ENCODE peak calls at places on chromosome 15, in five cellular contexts. One of them, this sample, is unnamed.

GRCh38 chr15:88376574-88377174 is 90.5 kb downstream of the MRPL46 start:
- DNase-seq in H1: no peak
- DNase-seq in GM12878: no peak
- DNase-seq in K562: no peak
- DNase-seq in HepG2: no peak
- DNase-seq in this sample: no peak

GRCh38 chr15:91530951-91531582 is 322.4 kb upstream of the SLCO3A1 start:
- DNase-seq in H1: no peak
- DNase-seq in GM12878: no peak
- DNase-seq in K562: no peak
- DNase-seq in HepG2: no peak
- DNase-seq in this sample: no peak

GRCh38 chr15:60520825-60521368 is 42.0 kb upstream of the ICE2 start:
- DNase-seq in H1: no peak
- DNase-seq in GM12878: no peak
- DNase-seq in K562: peak; percentile 52
- DNase-seq in HepG2: peak; percentile 63
- DNase-seq in this sample: peak; percentile 57

GRCh38 chr15:94174399-94174802 is 57.0 kb upstream of the MCTP2 start:
- DNase-seq in H1: no peak
- DNase-seq in GM12878: peak; percentile 30
- DNase-seq in K562: no peak
- DNase-seq in HepG2: no peak
- DNase-seq in this sample: no peak

GRCh38 chr15:27486036-27486435 is 515.1 kb downstream of the GABRG3 start:
- DNase-seq in H1: no peak
- DNase-seq in GM12878: no peak
- DNase-seq in K562: no peak
- DNase-seq in HepG2: no peak
- DNase-seq in this sample: no peak

GRCh38 chr15:65189102-65189740 is 4.1 kb upstream of the CLPX start:
- DNase-seq in H1: peak; percentile 21
- DNase-seq in GM12878: no peak
- DNase-seq in K562: peak; percentile 36
- DNase-seq in HepG2: peak; percentile 54
- DNase-seq in this sample: peak; percentile 63

GRCh38 chr15:90266061-90266431 is 574 bp downstream of the NGRN start:
- DNase-seq in H1: no peak
- DNase-seq in GM12878: no peak
- DNase-seq in K562: no peak
- DNase-seq in HepG2: no peak
- DNase-seq in this sample: peak; percentile 16

GRCh38 chr15:39598958-39599845 is 18.3 kb downstream of the THBS1 start:
- DNase-seq in H1: no peak
- DNase-seq in GM12878: no peak
- DNase-seq in K562: no peak
- DNase-seq in HepG2: no peak
- DNase-seq in this sample: no peak

GRCh38 chr15:82544431-82544830 is 4.2 kb upstream of the RPS17 start:
- DNase-seq in H1: no peak
- DNase-seq in GM12878: no peak
- DNase-seq in K562: no peak
- DNase-seq in HepG2: no peak
- DNase-seq in this sample: no peak

GRCh38 chr15:35427091-35427490 is 118.9 kb downstream of the DPH6 start:
- DNase-seq in H1: no peak
- DNase-seq in GM12878: no peak
- DNase-seq in K562: no peak
- DNase-seq in HepG2: no peak
- DNase-seq in this sample: no peak

DNA sequence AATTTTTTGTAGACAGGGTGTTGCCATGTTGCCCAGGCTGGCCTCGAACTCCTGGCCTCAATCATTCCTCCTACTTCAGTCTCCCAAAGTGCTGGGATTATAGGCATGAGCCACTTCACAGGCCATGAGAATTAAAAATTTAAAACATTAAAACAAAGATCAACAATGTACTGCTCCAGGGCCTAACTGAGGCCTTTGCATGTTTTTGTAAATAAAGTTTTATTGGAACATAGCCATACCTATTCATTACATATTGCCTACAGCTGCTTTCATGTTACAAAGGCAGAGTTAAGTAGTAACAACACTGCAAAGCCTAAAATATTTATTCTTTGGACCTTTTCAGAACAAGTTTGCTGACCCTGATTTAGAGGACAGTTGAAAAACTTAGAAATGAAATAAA is 9.6 kb downstream of the VPS39 start:
- DNase-seq in H1: no peak
- DNase-seq in GM12878: no peak
- DNase-seq in K562: no peak
- DNase-seq in HepG2: no peak
- DNase-seq in this sample: no peak
- TF ChIP-seq MAX in H1: no peak
- TF ChIP-seq MAX in GM12878: no peak
- TF ChIP-seq MAX in K562: no peak
- TF ChIP-seq MAX in HepG2: no peak
- TF ChIP-seq MAX in this sample: no peak

DNA sequence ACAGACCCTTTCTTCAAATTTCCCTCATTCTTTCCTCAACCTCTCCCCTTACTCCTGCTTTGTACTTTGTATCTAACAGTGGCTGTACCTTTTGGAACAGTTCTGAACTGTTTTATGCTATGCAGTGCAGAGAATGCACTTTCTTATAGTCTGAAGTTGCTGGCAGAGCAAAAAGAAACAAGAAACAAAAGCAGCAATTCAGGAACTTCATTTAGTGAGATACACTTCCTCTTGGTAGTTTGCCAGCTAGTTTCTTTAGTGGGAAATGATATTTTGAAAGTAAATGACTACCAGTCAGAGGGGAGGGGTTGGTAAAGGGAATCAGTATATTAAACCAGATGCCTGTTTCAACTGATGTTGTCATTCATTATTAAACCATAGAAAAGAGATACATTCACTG is 55.0 kb upstream of the CHD2 start:
- DNase-seq in H1: no peak
- DNase-seq in GM12878: peak; percentile 74
- DNase-seq in K562: no peak
- DNase-seq in HepG2: peak; percentile 28
- DNase-seq in this sample: no peak
- TF ChIP-seq SRF in H1: no peak
- TF ChIP-seq SRF in GM12878: no peak
- TF ChIP-seq SRF in K562: no peak
- TF ChIP-seq SRF in HepG2: no peak
- TF ChIP-seq SRF in this sample: no peak

GRCh38 chr15:100671124-100671680 is 68.8 kb downstream of the ASB7 start:
- DNase-seq in H1: no peak
- DNase-seq in GM12878: no peak
- DNase-seq in K562: no peak
- DNase-seq in HepG2: no peak
- DNase-seq in this sample: no peak

GRCh38 chr15:100667405-100668320 is 65.3 kb downstream of the ASB7 start:
- DNase-seq in H1: no peak
- DNase-seq in GM12878: no peak
- DNase-seq in K562: no peak
- DNase-seq in HepG2: no peak
- DNase-seq in this sample: no peak

GRCh38 chr15:100668321-100668690 is 65.9 kb downstream of the ASB7 start:
- DNase-seq in H1: no peak
- DNase-seq in GM12878: no peak
- DNase-seq in K562: no peak
- DNase-seq in HepG2: no peak
- DNase-seq in this sample: no peak

GRCh38 chr15:100670505-100671021 is 68.2 kb downstream of the ASB7 start:
- DNase-seq in H1: no peak
- DNase-seq in GM12878: no peak
- DNase-seq in K562: no peak
- DNase-seq in HepG2: no peak
- DNase-seq in this sample: no peak

GRCh38 chr15:100669260-100669659 is 66.9 kb downstream of the ASB7 start:
- DNase-seq in H1: no peak
- DNase-seq in GM12878: no peak
- DNase-seq in K562: no peak
- DNase-seq in HepG2: no peak
- DNase-seq in this sample: no peak
- TF ChIP-seq MAX in H1: no peak
- TF ChIP-seq MAX in GM12878: no peak
- TF ChIP-seq MAX in K562: no peak
- TF ChIP-seq MAX in HepG2: no peak
- TF ChIP-seq MAX in this sample: no peak

DNA sequence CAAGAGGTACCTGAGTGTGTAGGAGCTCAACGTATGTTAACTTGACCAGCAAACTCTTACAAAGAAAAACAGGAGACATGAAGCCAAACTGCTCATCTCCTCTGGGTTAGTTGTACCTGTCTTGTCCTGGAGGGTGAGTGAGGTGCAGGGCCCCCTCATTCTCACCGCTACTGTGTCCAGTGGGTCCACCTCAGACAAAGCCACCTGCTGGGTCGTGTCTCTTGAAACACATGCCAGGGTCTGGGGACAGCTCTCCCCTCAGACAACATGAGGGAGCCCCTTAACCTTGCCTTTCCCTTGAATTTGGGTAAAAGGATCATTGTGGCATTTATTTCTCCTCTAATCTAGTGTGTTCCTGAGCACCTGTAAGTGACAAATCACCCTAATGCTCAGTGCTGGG is 185.6 kb downstream of the TLE3 start:
- DNase-seq in H1: no peak
- DNase-seq in GM12878: no peak
- DNase-seq in K562: no peak
- DNase-seq in HepG2: no peak
- DNase-seq in this sample: no peak
- TF ChIP-seq SRF in H1: no peak
- TF ChIP-seq SRF in GM12878: no peak
- TF ChIP-seq SRF in K562: no peak
- TF ChIP-seq SRF in HepG2: no peak
- TF ChIP-seq SRF in this sample: no peak

GRCh38 chr15:99486371-99487336 is 79.1 kb upstream of the MEF2A start:
- DNase-seq in H1: no peak
- DNase-seq in GM12878: no peak
- DNase-seq in K562: no peak
- DNase-seq in HepG2: no peak
- DNase-seq in this sample: peak; percentile 10
- TF ChIP-seq MAX in H1: peak; percentile 44
- TF ChIP-seq MAX in GM12878: no peak
- TF ChIP-seq MAX in K562: no peak
- TF ChIP-seq MAX in HepG2: no peak
- TF ChIP-seq MAX in this sample: peak; percentile 28

DNA sequence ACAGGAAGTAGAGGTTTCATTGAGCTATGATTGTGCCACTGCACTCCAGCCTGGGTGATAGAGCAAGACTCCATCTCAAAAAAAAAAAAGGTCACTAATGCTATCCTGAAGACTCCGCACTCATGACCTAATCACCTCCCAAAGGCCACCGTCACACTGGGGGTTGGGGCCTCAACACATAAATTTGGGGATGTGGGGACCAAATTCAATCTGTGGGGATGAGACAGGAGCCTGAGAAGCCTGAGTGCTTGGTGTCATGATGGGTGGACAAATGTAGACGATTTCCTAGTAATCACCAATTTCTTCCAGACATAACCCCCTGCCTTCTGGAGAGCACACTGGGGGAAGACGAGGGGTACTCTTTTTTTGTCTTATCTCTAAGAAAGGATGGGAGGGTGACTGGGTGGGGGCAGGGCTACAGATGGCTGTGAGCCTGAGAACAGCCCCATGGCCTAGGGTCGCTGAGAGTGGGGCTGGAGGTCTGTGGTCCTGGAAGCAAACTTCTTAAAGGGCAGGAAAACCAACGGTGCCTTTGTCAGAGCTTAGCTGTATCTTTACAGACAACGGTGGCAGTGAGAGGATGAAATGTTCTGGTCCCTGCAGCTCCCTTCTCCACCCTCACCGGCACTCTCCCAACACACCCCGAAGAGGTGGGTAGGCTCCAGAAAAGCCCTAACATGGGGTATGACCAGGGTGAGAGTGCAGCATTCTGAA is 16.6 kb upstream of the KLF13 start:
- DNase-seq in H1: no peak
- DNase-seq in GM12878: no peak
- DNase-seq in K562: no peak
- DNase-seq in HepG2: no peak
- DNase-seq in this sample: no peak
- TF ChIP-seq SRF in H1: no peak
- TF ChIP-seq SRF in GM12878: no peak
- TF ChIP-seq SRF in K562: no peak
- TF ChIP-seq SRF in HepG2: no peak
- TF ChIP-seq SRF in this sample: no peak

GRCh38 chr15:69153067-69153466 is 7.4 kb upstream of the GLCE start:
- DNase-seq in H1: no peak
- DNase-seq in GM12878: no peak
- DNase-seq in K562: no peak
- DNase-seq in HepG2: no peak
- DNase-seq in this sample: no peak

GRCh38 chr15:69154026-69154425 is 6.4 kb upstream of the GLCE start:
- DNase-seq in H1: no peak
- DNase-seq in GM12878: no peak
- DNase-seq in K562: no peak
- DNase-seq in HepG2: no peak
- DNase-seq in this sample: no peak

GRCh38 chr15:69158201-69158842 is 2.1 kb upstream of the GLCE start:
- DNase-seq in H1: no peak
- DNase-seq in GM12878: no peak
- DNase-seq in K562: no peak
- DNase-seq in HepG2: no peak
- DNase-seq in this sample: no peak

GRCh38 chr15:69156726-69157381 is 3.6 kb upstream of the GLCE start:
- DNase-seq in H1: no peak
- DNase-seq in GM12878: no peak
- DNase-seq in K562: no peak
- DNase-seq in HepG2: no peak
- DNase-seq in this sample: no peak

DNA sequence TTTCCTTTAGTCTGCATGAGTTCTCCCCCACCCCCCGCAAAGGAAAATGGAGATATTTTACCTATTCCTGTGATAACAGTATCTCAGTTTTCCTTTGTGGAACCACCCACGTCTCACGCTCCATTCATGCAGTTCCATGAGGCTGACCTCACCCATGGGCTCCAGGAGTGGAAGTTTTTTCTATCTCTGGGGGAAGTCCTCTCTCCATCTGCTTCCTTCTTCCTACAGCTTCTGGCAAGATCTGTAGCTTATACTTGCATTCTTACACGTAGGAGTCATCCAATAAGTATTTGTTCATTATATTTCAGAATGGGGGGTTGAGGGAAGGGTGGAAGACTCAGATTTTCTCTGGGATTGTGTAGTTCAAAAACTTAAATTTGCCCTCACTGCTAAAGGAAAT is 5.8 kb upstream of the GLCE start:
- DNase-seq in H1: no peak
- DNase-seq in GM12878: no peak
- DNase-seq in K562: no peak
- DNase-seq in HepG2: no peak
- DNase-seq in this sample: no peak
- TF ChIP-seq MAX in H1: no peak
- TF ChIP-seq MAX in GM12878: no peak
- TF ChIP-seq MAX in K562: no peak
- TF ChIP-seq MAX in HepG2: no peak
- TF ChIP-seq MAX in this sample: no peak

DNA sequence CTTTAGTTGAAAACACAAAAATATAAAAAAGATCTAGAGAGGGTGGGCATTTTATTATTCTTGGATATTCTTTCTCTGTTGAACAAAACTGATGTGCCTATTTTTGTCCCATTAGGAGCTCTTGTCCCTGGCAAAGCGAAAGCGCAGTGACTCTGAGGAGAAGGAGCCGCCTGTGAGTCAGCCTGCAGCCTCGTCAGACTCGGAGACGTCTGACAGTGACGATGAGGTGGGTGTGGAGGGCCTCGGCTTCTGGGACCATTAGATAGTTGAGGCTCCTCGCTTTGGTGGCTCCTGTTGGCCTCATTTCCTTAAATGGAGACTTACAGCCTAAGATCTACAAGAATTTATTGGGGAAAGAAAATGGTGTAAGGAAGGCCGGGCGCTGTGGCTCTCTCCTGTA is 21.3 kb downstream of the RTF1 start:
- DNase-seq in H1: no peak
- DNase-seq in GM12878: no peak
- DNase-seq in K562: peak; percentile 45
- DNase-seq in HepG2: no peak
- DNase-seq in this sample: no peak
- TF ChIP-seq SRF in H1: no peak
- TF ChIP-seq SRF in GM12878: no peak
- TF ChIP-seq SRF in K562: no peak
- TF ChIP-seq SRF in HepG2: no peak
- TF ChIP-seq SRF in this sample: no peak